ENCODE peak calls at places on chromosome 21, in ten cellular contexts. Y, G, W, F, P, C, E, S, B and D are unnamed samples.

GRCh38 chr21:17699524-17700189 is 87.0 kb upstream of the BTG3 start:
- DNase-seq in G (no peak), W (no peak), Y (no peak), F (no peak), B (no peak), E (no peak), C (no peak), P (no peak), S (no peak), D (no peak)

GRCh38 chr21:18522181-18522771 is 118.7 kb upstream of the TMPRSS15 start:
- DNase-seq in E (no peak), S (no peak), Y (peak; percentile 2), C (no peak), G (no peak), P (no peak), B (no peak), W (no peak), F (no peak), D (no peak)

GRCh38 chr21:33411949-33412430 is 8.8 kb downstream of the IFNGR2 start:
- DNase-seq in P (no peak), Y (no peak), C (no peak), F (no peak), W (peak; percentile 68), S (no peak), E (no peak), G (no peak), B (no peak), D (no peak)

GRCh38 chr21:15141236-15141970 is 76.6 kb upstream of the NRIP1 start:
- DNase-seq in P (no peak), S (no peak), C (no peak), E (no peak), G (no peak), B (no peak), Y (no peak), F (no peak), W (peak; percentile 57), D (no peak)

GRCh38 chr21:16829532-16829931 is 683.3 kb upstream of the CXADR start:
- DNase-seq in P (no peak), Y (no peak), S (no peak), E (no peak), G (no peak), W (no peak), B (no peak), F (no peak), C (no peak), D (no peak)

GRCh38 chr21:38802050-38803026 is 3.4 kb upstream of the ETS2 start:
- DNase-seq in W (peak; percentile 38), C (no peak), F (no peak), E (no peak), S (no peak), Y (no peak), B (no peak), P (no peak), G (no peak), D (no peak)

GRCh38 chr21:45894891-45895777 is 86.4 kb upstream of the COL6A1 start:
- DNase-seq in C (no peak), E (no peak), B (no peak), F (no peak), Y (no peak), P (no peak), S (peak; percentile 15), G (no peak), W (no peak), D (no peak)

GRCh38 chr21:8994640-8995511 is 1526.5 kb upstream of the TPTE start:
- DNase-seq in E (no peak), B (no peak), G (peak; percentile 73), S (no peak), F (no peak), C (no peak), W (no peak), P (no peak), Y (no peak), D (no peak)

GRCh38 chr21:29716753-29717152 is 223.0 kb downstream of the GRIK1 start:
- DNase-seq in B (no peak), G (no peak), W (no peak), S (no peak), F (no peak), E (no peak), P (no peak), C (no peak), Y (no peak), D (no peak)

GRCh38 chr21:36735201-36735515 is 36.2 kb downstream of the SIM2 start:
- DNase-seq in G (no peak), E (no peak), S (no peak), C (no peak), B (no peak), P (no peak), F (no peak), W (no peak), Y (no peak), D (no peak)

GRCh38 chr21:45460011-45460565 is 55.1 kb downstream of the COL18A1 start:
- DNase-seq in C (no peak), Y (no peak), S (peak; percentile 43), W (no peak), E (no peak), P (no peak), B (no peak), F (no peak), G (no peak), D (no peak)

GRCh38 chr21:46294647-46295176 is 8.6 kb downstream of the YBEY start:
- DNase-seq in W (no peak), Y (peak; percentile 28), E (no peak), P (no peak), B (no peak), S (no peak), G (no peak), C (no peak), F (no peak), D (no peak)

GRCh38 chr21:32048353-32048752 is 175.5 kb downstream of the HUNK start:
- DNase-seq in S (no peak), W (no peak), Y (no peak), F (no peak), G (no peak), B (no peak), E (no peak), C (no peak), P (no peak), D (no peak)

GRCh38 chr21:38171723-38172344 is 85.0 kb upstream of the KCNJ15 start:
- DNase-seq in E (no peak), C (no peak), Y (no peak), G (no peak), F (no peak), W (no peak), S (no peak), B (no peak), P (no peak), D (no peak)

GRCh38 chr21:46151989-46152938 is 3.1 kb downstream of the FTCD start:
- DNase-seq in W (no peak), S (no peak), F (no peak), Y (no peak), G (no peak), E (no peak), P (no peak), C (no peak), B (no peak), D (no peak)

GRCh38 chr21:42061866-42062542 is 9.1 kb upstream of the UMODL1 start:
- DNase-seq in F (no peak), G (no peak), E (no peak), P (peak; percentile 62), B (peak; percentile 50), C (peak; percentile 55), Y (no peak), S (peak; percentile 36), W (peak; percentile 41), D (no peak)

GRCh38 chr21:45385549-45386050 is 19.4 kb upstream of the COL18A1 start:
- DNase-seq in G (no peak), W (no peak), C (no peak), B (no peak), Y (no peak), S (peak; percentile 34), P (no peak), F (peak; percentile 6), E (no peak), D (no peak)

GRCh38 chr21:45309069-45309521 is 21.4 kb upstream of the POFUT2 start:
- DNase-seq in C (peak; percentile 30), Y (no peak), G (no peak), P (no peak), B (no peak), F (no peak), E (no peak), W (peak; percentile 70), S (peak; percentile 78), D (no peak)

GRCh38 chr21:38123626-38124025 is 133.2 kb upstream of the KCNJ15 start:
- DNase-seq in W (no peak), B (no peak), Y (no peak), C (no peak), G (no peak), S (no peak), E (no peak), P (no peak), F (no peak), D (no peak)

GRCh38 chr21:45442276-45442675 is 37.3 kb downstream of the COL18A1 start:
- DNase-seq in B (no peak), Y (no peak), P (no peak), F (no peak), G (no peak), W (no peak), C (no peak), E (no peak), S (peak; percentile 28), D (no peak)